ENCODE peak calls at places on chromosomes 5 and 9, in seven cellular contexts. L is adrenal gland; M is IMR-90; O is tibial artery; U is lung; G is CD4-positive, CD25-positive, alpha-beta regulatory T cell; P is psoas muscle. D is an unnamed sample. For H3K36me3, the result is how much of the 10 kb centered on the place peaks cover.

GRCh38 chr5:135222771-135223170 is 176.3 kb downstream of the MACROH2A1 start:
- DNase-seq in L (peak), M (no peak), O (peak), U (no peak), G (no peak), P (no peak), D (peak)

GRCh38 chr5:74517700-74518099 is 122.8 kb downstream of the ENC1 start:
- DNase-seq in L (peak), M (peak), O (no peak), U (no peak), G (no peak), P (no peak), D (peak)

GRCh38 chr5:60677831-60678664 is 21.9 kb downstream of the DEPDC1B start:
- DNase-seq in L (no peak), M (peak), O (no peak), U (no peak), G (no peak), P (no peak), D (no peak)

GRCh38 chr9:5435912-5436311 is 1.8 kb downstream of the PLGRKT start:
- DNase-seq in L (no peak), M (no peak), O (no peak), U (no peak), G (no peak), P (no peak), D (no peak)

GRCh38 chr9:35741740-35742139 is 7.3 kb downstream of the GBA2 start:
- DNase-seq in L (no peak), M (no peak), O (no peak), U (no peak), G (no peak), P (no peak), D (no peak)

GRCh38 chr5:19701731-19702130 is 286.3 kb downstream of the CDH18 start:
- DNase-seq in L (no peak), M (no peak), O (no peak), U (no peak), G (no peak), P (no peak), D (no peak)

GRCh38 chr5:109961755-109962154 is 272.0 kb downstream of the MAN2A1 start:
- DNase-seq in L (no peak), M (no peak), O (no peak), U (no peak), G (no peak), P (no peak), D (no peak)

GRCh38 chr5:435961-436640 is 6.9 kb upstream of the EXOC3 start:
- DNase-seq in L (no peak), M (peak), O (peak), U (no peak), G (no peak), P (peak), D (peak)

DNA sequence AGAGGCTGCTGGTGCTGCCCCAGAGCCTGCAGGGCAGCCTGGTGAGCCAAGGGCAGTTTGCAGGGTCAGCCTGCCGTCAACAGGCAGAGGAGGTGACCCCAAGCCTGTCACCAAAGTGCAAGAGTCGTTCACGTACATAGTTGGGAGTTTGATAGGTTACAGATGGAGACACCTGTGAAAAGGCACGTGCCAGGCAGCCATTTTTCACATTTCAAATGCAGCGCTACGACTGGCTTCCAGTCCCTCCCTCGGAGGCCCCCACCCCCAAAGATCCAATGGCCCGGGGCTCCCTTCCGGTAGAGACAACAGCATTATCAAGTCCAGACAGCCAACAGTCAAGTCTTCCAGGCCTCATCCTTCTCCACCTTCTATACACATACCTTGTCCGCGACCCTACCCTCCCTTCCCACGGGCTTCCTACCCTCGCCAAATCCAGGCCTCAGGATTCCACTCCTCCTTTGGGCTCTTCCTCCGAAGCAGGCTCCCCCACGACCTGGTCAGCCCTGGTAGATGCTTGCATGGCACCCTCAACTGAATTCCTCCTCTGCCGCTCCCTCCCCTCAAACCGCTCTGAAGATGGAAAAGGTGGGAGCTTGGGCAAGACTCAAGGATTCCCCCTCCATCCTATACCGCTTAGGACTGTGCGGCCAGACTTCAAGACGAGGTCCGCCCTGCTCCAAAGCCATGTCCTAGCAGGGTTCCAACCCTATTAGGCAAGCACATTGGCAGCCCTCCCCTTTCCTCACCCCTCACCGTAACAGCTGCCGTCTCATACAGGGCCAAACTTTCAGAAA is 13.2 kb downstream of the HNRNPH1 start:
- DNase-seq in L (no peak), M (no peak), O (peak), U (no peak), G (no peak), P (peak), D (no peak)
- H3K36me3 ChIP-seq in L (under half), M (half or more), O (half or more), U (half or more), G (half or more), P (under half), D (half or more)

DNA sequence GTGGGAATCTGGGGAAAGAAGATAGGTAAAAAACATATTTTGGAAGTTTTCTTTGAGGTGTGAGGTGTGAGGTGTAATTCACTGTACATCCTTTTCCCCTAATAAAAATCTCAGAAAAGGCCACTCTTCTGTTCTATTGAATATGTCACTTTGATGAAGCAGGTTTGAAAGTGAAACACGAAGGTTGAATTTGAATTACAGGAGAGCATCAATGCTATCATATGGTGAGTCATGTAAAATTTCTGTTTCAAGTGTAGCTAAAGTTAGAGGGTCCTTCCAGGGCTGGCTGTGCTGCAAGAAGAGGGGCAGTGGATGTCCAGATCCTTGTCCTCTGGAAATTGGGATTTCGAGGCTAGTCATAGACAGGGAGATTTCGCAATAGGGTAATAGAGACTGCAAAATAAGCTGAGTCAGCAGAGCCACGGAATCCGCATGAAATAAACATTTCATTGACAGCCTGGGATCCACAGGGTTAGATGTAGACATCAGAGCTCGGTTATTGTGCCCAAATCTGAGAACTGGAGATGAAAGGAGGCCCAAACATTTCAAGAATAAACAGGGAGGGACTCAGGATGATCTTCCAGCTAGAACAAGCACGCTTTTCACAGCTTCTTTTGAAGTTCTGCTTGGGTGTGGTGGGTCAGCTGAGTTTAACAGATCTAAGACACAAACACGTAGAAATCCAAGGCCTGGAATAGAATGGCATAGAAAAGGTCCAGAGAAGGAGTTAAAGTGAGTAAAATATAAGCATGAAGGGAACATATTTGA is 194.4 kb upstream of the CDKN2B start:
- DNase-seq in L (no peak), M (peak), O (no peak), U (no peak), G (no peak), P (no peak), D (no peak)
- H3K27ac ChIP-seq in L (no peak), M (no peak), O (no peak), U (no peak), G (no peak), P (no peak), D (no peak)

GRCh38 chr5:37047947-37048346 is 171.4 kb downstream of the NIPBL start:
- DNase-seq in L (no peak), M (no peak), O (no peak), U (no peak), G (no peak), P (no peak), D (no peak)
- H3K36me3 ChIP-seq in L (under half), M (under half), O (half or more), U (under half), G (half or more), P (under half), D (half or more)

DNA sequence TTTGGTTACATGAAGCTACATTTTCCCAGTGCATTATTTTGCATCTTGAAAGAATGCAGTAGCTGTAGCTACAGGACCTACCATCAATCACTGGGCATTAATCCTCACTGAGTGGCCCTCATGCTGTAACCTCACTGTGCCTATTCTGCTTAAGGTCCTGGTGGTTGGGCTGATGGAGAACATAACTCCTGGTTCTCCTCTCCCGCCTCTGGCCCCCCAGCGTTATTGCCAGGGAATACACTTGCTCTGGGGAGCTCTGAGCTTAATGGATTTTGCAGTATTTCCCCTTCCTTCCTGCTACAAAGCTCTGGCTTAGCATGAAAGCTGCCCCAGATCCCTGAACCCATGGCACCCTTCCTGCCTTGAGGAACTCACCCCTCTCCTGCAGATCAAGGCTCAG is 111.6 kb upstream of the EQTN start:
- DNase-seq in L (no peak), M (no peak), O (no peak), U (no peak), G (no peak), P (no peak), D (no peak)
- H3K27ac ChIP-seq in L (no peak), M (no peak), O (no peak), U (no peak), G (no peak), P (no peak), D (no peak)

GRCh38 chr5:96741911-96742310 is 65.8 kb downstream of the ERAP1 start:
- DNase-seq in L (no peak), M (no peak), O (no peak), U (no peak), G (no peak), P (no peak), D (no peak)

GRCh38 chr5:96742519-96742918 is 65.2 kb downstream of the ERAP1 start:
- DNase-seq in L (no peak), M (no peak), O (no peak), U (no peak), G (no peak), P (no peak), D (no peak)

GRCh38 chr5:96743805-96744559 is 63.8 kb downstream of the ERAP1 start:
- DNase-seq in L (no peak), M (no peak), O (no peak), U (no peak), G (no peak), P (no peak), D (no peak)

GRCh38 chr5:96743065-96743768 is 64.5 kb downstream of the ERAP1 start:
- DNase-seq in L (no peak), M (peak), O (no peak), U (no peak), G (no peak), P (peak), D (peak)

DNA sequence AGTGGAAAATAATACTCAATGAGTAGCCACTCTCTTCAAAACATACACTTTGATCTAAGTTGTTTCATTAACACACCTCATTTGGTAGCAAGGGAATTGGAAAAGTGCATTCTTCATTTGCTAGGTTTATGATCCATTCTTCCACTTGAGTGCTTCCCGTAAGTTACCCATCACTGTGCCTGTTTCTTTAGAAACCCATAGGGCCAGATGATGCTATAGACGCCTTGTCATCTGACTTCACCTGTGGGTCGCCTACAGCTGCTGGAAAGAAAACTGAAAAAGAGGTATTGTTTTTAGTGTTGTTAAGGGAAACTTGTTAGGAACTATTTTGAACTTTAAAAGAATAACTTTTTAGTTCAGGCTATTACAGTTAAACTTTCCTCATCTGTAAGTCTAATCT is 66.7 kb downstream of the ERAP1 start:
- DNase-seq in L (no peak), M (no peak), O (no peak), U (no peak), G (no peak), P (no peak), D (no peak)
- H3K36me3 ChIP-seq in L (under half), M (under half), O (half or more), U (under half), G (half or more), P (under half), D (half or more)

DNA sequence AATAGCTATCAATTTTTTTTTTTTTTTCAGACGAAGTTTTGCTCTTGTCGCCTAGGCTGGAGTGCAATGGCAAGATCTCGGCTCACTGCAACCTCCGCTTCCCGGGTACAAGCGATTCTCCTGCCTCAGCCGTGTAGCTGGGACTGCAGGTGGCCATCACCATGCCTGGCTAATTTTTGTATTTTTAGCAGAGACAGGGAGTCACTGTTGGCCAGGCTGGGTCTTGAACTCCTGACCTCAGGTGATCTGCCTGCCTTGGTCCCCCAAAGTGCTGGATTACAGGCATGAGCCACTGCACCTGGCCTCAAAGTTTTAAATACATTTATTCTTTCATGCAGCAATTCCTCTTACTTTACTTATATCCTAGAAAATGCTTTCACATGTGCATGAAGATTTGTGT is 17.6 kb downstream of the TRIM14 start:
- DNase-seq in L (no peak), M (no peak), O (peak), U (no peak), G (no peak), P (no peak), D (no peak)
- H3K27ac ChIP-seq in L (no peak), M (no peak), O (no peak), U (peak), G (peak), P (no peak), D (no peak)

GRCh38 chr9:131426545-131426944 is 32.7 kb downstream of the PRRC2B start:
- DNase-seq in L (no peak), M (no peak), O (no peak), U (no peak), G (no peak), P (peak), D (no peak)

GRCh38 chr9:131432597-131433301 is 38.9 kb downstream of the PRRC2B start:
- DNase-seq in L (peak), M (peak), O (peak), U (no peak), G (no peak), P (no peak), D (peak)

GRCh38 chr9:131433302-131433854 is 39.5 kb downstream of the PRRC2B start:
- DNase-seq in L (no peak), M (no peak), O (peak), U (no peak), G (no peak), P (no peak), D (no peak)

GRCh38 chr9:131432050-131432449 is 38.2 kb downstream of the PRRC2B start:
- DNase-seq in L (peak), M (no peak), O (peak), U (no peak), G (no peak), P (no peak), D (no peak)

DNA sequence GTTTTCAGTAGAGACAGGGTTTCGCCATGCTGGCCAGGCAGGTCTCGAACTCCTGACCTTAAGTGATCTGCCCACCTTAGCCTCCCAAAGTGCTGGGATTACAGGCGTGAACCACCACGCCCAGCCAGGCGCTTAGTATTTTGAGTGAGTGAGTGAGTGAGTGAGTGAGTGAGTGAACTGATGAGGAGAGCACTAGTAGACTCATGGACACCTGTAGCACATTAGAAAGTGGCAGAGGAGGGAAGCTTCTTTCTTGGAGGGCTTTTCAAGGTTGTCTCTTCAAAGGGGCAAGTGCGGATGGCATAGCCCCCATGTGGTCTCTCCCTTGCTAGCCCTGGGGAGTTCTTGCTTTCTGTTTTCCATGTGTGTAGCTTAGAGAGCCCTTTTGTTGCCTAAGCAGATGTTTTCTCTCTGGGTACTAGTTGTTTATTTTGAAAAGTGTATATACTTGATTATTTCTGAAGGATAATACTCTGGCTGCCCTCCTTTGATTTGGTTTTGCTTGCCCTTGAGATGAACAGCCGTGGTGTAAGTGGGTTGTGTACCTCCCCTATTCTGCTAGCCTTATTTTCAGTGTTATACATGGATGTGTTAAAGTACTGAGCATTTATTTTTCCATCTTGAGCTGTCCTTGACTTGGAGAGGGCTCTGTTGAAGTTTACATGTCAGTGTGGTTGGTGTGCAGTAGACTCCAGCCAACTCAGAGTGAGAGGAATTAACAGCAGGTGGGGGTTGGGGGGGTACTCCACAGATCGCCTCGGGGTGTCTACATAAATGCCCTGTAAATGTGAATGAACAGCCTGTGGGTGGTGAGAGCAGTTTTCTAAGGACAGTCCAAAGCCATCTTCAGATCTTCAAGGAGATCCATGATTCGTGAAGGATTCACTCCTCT is 35.5 kb downstream of the PRRC2B start:
- DNase-seq in L (peak), M (peak), O (peak), U (no peak), G (no peak), P (no peak), D (no peak)
- H3K36me3 ChIP-seq in L (under half), M (under half), O (under half), U (under half), G (under half), P (under half), D (under half)

DNA sequence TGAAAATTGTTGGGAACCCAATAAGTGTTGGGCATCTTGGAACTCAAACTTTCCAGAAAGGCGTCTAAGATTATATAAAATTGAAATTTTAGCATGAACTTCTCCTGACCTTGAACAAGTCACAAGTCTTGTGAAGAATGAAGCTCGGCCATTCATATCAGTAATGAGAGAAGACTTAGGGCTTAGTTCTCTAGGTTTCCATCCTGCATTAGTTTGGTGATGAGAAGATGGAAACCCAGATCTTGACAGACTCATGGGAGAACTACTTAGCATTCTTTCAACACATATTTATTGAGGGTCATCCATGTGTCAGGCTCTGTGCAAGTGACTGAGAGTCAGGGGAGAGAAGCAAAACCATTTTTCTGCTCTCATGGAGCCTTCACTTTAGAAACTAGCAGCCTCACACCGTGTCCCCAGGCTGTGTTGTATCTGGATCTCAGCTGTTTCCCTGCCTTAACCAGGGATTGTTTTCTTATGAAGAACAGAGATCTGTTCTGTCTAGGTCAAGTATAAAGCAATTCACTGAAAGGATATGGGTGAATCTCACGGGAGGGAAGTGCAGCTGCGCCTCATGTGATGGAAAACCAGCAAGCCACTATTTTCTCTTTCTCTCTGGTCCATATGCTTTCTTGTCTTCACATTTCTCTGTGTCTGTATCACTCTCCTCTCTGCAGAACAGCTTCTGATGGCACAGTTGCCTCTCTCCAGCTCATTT is 3.4 kb downstream of the GARNL3 start:
- DNase-seq in L (no peak), M (no peak), O (no peak), U (no peak), G (no peak), P (no peak), D (no peak)
- H3K27ac ChIP-seq in L (no peak), M (no peak), O (peak), U (no peak), G (no peak), P (no peak), D (no peak)

DNA sequence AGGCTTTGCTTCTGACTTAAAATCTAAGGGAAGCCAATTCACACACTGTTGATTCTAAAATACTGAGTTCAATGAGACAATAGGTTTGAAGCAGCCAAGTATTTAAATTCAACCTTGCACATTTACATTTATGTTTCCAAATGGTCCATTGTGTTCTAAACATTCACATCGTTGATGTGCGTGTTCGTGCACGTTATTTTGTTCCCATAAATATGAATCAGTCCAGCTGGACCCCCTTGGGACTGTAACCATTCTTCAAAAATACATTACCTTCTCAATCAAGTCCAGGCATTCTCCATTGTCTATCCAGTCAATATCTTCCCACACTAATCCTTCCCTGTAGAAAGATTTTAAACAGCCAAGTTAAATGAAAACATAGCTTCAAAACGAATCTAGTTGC is 146.4 kb upstream of the RETREG1 start:
- DNase-seq in L (no peak), M (no peak), O (no peak), U (no peak), G (no peak), P (no peak), D (no peak)
- H3K36me3 ChIP-seq in L (under half), M (half or more), O (half or more), U (under half), G (under half), P (under half), D (half or more)

D was measured in SJSA1.